ENCODE peak calls at places on chromosomes 5 and 9, in four cellular contexts. N is stomach, B is epithelial cell of esophagus, X is hepatocyte. P is an unnamed sample.

GRCh38 chr9:109022909-109023308 is 9.6 kb upstream of the CTNNAL1 start:
- DNase-seq in X (no peak), B (peak), N (no peak), P (no peak)

GRCh38 chr9:80602291-80602690 is 1030.5 kb downstream of the TLE4 start:
- DNase-seq in X (no peak), N (no peak), B (no peak), P (no peak)

GRCh38 chr9:111961011-111961410 is 64.4 kb downstream of the UGCG start:
- DNase-seq in B (peak), N (no peak), X (no peak), P (no peak)

GRCh38 chr5:39395521-39395920 is 29.3 kb downstream of the DAB2 start:
- DNase-seq in B (peak), X (no peak), N (no peak), P (no peak)

GRCh38 chr5:72248352-72249032 is 71.5 kb downstream of the MRPS27 start:
- DNase-seq in B (peak), N (no peak), X (peak), P (no peak)

GRCh38 chr5:6606884-6607558 is 25.8 kb downstream of the NSUN2 start:
- DNase-seq in B (no peak), X (no peak), N (no peak), P (no peak)

GRCh38 chr5:9681706-9682105 is 51.6 kb upstream of the TAS2R1 start:
- DNase-seq in N (no peak), B (no peak), X (no peak), P (no peak)

GRCh38 chr5:124847907-124848306 is 101.5 kb upstream of the ZNF608 start:
- DNase-seq in X (no peak), N (no peak), B (no peak), P (no peak)

GRCh38 chr5:103526164-103526915 is 36.2 kb downstream of the NUDT12 start:
- DNase-seq in B (peak), X (no peak), N (no peak), P (no peak)

GRCh38 chr5:80937591-80937990 is 22.6 kb upstream of the RASGRF2 start:
- DNase-seq in B (no peak), N (no peak), X (peak), P (no peak)

GRCh38 chr9:89234636-89235035 is 56.0 kb upstream of the SHC3 start:
- DNase-seq in X (no peak), B (peak), N (no peak), P (no peak)

GRCh38 chr5:179265529-179266290 is 79.6 kb downstream of the ADAMTS2 start:
- DNase-seq in X (peak), N (peak), B (peak), P (peak)

GRCh38 chr5:56323505-56323904 is 90.4 kb upstream of the ANKRD55 start:
- DNase-seq in B (peak), X (peak), N (no peak), P (peak)

GRCh38 chr5:100409538-100409937 is 125.6 kb upstream of the FAM174A start:
- DNase-seq in X (no peak), B (no peak), N (no peak), P (no peak)

GRCh38 chr5:170617519-170618218 is 113.8 kb downstream of the KCNIP1 start:
- DNase-seq in X (no peak), N (no peak), B (no peak), P (no peak)

GRCh38 chr5:55540024-55540423 is 5.3 kb upstream of the PLPP1 start:
- DNase-seq in N (no peak), B (peak), X (no peak), P (no peak)

GRCh38 chr9:86980802-86981201 is 33.5 kb upstream of the GAS1 start:
- DNase-seq in N (no peak), X (no peak), B (peak), P (no peak)

GRCh38 chr9:80144856-80145255 is 573.1 kb downstream of the TLE4 start:
- DNase-seq in B (no peak), X (no peak), N (no peak), P (no peak)

GRCh38 chr5:169289520-169289919 is 11.4 kb downstream of the SLIT3 start:
- DNase-seq in B (no peak), X (no peak), N (no peak), P (no peak)

GRCh38 chr5:171830686-171831085 is 45.1 kb downstream of the SMIM23 start:
- DNase-seq in B (no peak), X (no peak), N (no peak), P (no peak)

GRCh38 chr5:127934791-127935256 is 148.7 kb upstream of the SLC12A2 start:
- DNase-seq in N (peak), B (peak), X (peak), P (peak)

GRCh38 chr5:52269395-52269794 is 518.3 kb upstream of the ITGA1 start:
- DNase-seq in X (no peak), N (no peak), B (no peak), P (no peak)

GRCh38 chr5:122942164-122942914 is 94.2 kb downstream of the PPIC start:
- DNase-seq in B (peak), X (no peak), N (no peak), P (peak)

GRCh38 chr9:129693741-129694140 is 28.3 kb downstream of the PRRX2 start:
- DNase-seq in X (no peak), B (no peak), N (no peak), P (no peak)

GRCh38 chr9:92266486-92266885 is 27.0 kb downstream of the IARS1 start:
- DNase-seq in N (no peak), X (no peak), B (no peak), P (no peak)

GRCh38 chr9:93017621-93018020 is 40.9 kb upstream of the SUSD3 start:
- DNase-seq in B (no peak), N (peak), X (no peak), P (no peak)

GRCh38 chr9:24616858-24617257 is 71.2 kb upstream of the IZUMO3 start:
- DNase-seq in X (no peak), N (no peak), B (peak), P (no peak)

GRCh38 chr5:88727705-88728313 is 155.2 kb downstream of the MEF2C start:
- DNase-seq in N (no peak), X (peak), B (peak), P (peak)

GRCh38 chr9:75880556-75880955 is 9.9 kb upstream of the PCSK5 start:
- DNase-seq in X (no peak), N (no peak), B (peak), P (no peak)

GRCh38 chr5:168740821-168741213 is 161.6 kb upstream of the PANK3 start:
- DNase-seq in X (no peak), B (no peak), N (no peak), P (no peak)

GRCh38 chr5:176887252-176887849 is 11.8 kb downstream of the HK3 start:
- DNase-seq in N (no peak), X (no peak), B (no peak), P (no peak)

GRCh38 chr5:55220433-55221185 is 6.5 kb downstream of the MCIDAS start:
- DNase-seq in X (peak), B (peak), N (peak), P (no peak)

GRCh38 chr9:134993996-134994720 is 76.4 kb upstream of the FCN1 start:
- DNase-seq in B (no peak), X (no peak), N (no peak), P (no peak)

GRCh38 chr9:129542761-129543160 is 78.1 kb downstream of the C9orf50 start:
- DNase-seq in X (no peak), B (peak), N (no peak), P (no peak)

GRCh38 chr9:134712243-134712642 is 70.6 kb downstream of the COL5A1 start:
- DNase-seq in N (no peak), B (no peak), X (no peak), P (no peak)

GRCh38 chr9:137461663-137462395 is 2.7 kb upstream of the NSMF start:
- DNase-seq in B (peak), X (peak), N (peak), P (no peak)

GRCh38 chr9:78989031-78989658 is 582.6 kb upstream of the TLE4 start:
- DNase-seq in N (no peak), X (no peak), B (peak), P (no peak)

GRCh38 chr5:93461751-93462150 is 119.3 kb downstream of the NR2F1-AS1 start:
- DNase-seq in N (no peak), X (no peak), B (no peak), P (peak)

GRCh38 chr5:20500501-20500900 is 512.5 kb upstream of the CDH18 start:
- DNase-seq in X (no peak), B (no peak), N (no peak), P (no peak)
- TF ChIP-seq CTCF in X (no peak), B (no peak), N (no peak), P (no peak)

DNA sequence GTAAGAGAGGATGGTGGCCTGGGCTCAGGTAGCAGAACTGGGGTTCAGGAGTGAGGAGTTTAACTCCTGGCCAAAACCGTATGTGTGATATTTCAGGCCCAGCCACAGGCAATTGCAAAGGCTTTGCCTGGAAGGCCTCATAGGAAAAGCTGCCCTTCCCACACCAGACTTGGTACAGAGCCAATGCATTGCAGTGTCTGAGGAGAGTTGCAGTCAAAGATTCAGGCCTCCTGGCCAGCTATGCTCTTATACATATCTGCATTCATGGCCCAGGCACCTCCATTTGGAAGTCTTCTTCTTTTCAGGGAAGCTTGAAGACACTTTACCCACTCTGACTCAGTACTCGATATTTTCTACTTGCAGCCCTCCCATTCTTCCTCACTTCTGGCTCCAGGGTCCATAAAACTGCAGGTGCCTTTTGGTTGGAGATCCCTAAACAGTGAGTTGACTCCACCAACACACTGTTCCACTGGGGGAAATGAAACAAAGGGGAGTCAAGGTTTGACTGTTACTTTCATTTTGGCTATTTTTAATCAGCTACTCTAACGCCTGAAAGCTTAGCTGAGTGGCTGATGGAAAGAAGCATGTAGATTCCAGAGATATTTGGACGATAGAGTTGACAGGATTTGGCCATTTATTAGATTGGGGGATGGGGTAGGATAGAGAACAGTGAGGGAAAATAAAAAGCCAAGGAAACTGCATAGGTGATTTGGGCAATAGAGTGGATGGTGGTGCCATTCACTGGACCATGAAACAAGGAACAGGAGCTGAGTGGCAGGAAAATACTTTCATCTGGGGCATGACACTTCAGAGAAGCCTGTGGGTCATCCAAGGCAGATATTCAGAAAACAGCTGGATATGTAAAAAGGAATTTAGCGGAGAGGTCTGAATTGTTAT is 30.6 kb upstream of the IL33 start:
- DNase-seq in X (peak), N (peak), B (peak), P (no peak)
- H3K4me3 ChIP-seq in X (no peak), N (no peak), B (no peak), P (no peak)

DNA sequence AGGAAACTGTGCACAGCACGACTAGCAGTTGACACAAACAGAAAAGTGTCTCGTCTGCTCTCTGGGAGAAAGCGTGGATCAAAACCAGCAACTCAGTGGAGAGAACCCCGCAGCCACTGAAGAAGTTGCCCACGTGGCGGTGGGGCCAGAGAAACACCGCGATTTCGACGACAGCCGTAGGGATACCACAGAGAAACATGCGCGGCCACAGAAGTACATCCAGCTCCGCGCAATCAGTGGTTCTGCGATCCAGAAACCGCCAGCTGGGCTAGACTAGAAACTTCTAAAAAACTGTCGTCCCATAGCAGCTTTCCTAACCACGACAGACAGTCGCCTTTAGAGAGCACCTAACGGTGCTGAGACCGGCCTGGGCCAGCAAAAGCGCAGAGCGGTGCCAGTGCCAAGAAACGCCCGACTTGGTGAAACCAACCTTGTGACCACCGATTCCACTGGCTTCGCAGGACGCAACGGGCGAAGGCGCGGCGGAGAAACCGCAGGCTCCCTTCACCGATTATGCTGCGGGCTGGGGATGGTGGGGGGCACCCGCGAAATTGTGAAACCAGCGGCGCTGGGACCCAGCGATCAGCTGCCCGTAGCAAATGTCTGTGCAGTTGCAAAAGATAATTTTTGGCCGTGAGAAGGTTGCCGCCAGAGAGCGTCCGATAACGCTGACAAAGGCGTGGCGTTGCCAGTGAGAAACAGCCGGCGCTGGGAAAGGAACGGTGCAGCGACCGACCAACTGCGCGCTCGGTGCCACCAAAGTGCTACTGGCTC is 2.7 kb upstream of the ANXA2R start:
- DNase-seq in N (peak), B (peak), X (peak), P (no peak)
- TF ChIP-seq CTCF in N (no peak), B (peak), X (peak), P (peak)

GRCh38 chr5:136082390-136083193 is 50.1 kb upstream of the SMAD5 start:
- DNase-seq in X (peak), B (peak), N (peak), P (peak)

GRCh38 chr5:136080483-136081180 is 51.8 kb downstream of the TGFBI start:
- DNase-seq in B (peak), N (peak), X (peak), P (peak)

GRCh38 chr5:136081192-136081591 is 51.5 kb upstream of the SMAD5 start:
- DNase-seq in N (no peak), X (no peak), B (no peak), P (no peak)

GRCh38 chr5:136079195-136079985 is 50.6 kb downstream of the TGFBI start:
- DNase-seq in X (no peak), B (no peak), N (no peak), P (no peak)

DNA sequence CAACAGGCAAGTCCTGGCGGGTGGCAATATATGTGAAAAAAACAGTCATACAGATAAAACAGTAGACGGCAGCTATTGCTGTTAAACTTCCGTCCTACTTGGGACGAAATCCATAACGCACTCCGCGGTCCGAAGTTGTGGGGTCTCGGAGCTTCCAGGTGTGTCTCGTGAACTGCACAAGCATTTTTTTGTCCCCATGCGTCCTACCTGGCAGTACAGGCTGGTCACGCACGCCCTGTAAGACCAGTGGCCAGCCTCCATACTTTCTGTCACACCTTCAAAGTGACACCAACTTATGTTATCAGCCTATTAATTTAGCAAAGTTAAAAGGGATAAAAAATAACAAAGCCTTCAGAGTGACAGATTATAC is 51.3 kb downstream of the TGFBI start:
- DNase-seq in B (peak), X (no peak), N (no peak), P (no peak)
- H3K4me3 ChIP-seq in B (peak), X (no peak), N (peak), P (peak)

GRCh38 chr5:140175367-140176027 is 509 bp downstream of the CYSTM1 start:
- DNase-seq in B (peak), N (peak), X (peak), P (no peak)
- TF ChIP-seq CTCF in B (no peak), N (no peak), X (no peak), P (no peak)

GRCh38 chr5:36066540-36067210 is at the start of gene UGT3A2:
- DNase-seq in N (no peak), X (no peak), B (no peak), P (no peak)
- H3K4me3 ChIP-seq in N (no peak), X (no peak), B (no peak), P (no peak)

GRCh38 chr5:73363911-73364730 is 84.5 kb downstream of the FOXD1 start:
- DNase-seq in B (peak), X (peak), N (no peak), P (no peak)
- TF ChIP-seq CTCF in B (no peak), X (peak), N (no peak), P (no peak)

GRCh38 chr5:181053760-181054122 is 13.7 kb downstream of the BTNL9 start:
- DNase-seq in B (no peak), X (no peak), N (no peak), P (no peak)
- H3K4me3 ChIP-seq in B (peak), X (no peak), N (peak), P (peak)